ENCODE peak calls at places on chromosomes 16 and 17, in seven cellular contexts. One of them, this sample, is unnamed.

GRCh38 chr17:6366144-6366755 is 68.7 kb downstream of the AIPL1 start:
- DNase-seq in AG04450: no peak
- DNase-seq in fibroblast of the aortic adventitia: no peak
- DNase-seq in M059J: peak
- DNase-seq in AG10803: peak
- DNase-seq in activated T-cell treated with anti-CD3 and anti-CD28 coated beads for 1 hour: no peak
- DNase-seq in mesenteric fat pad: no peak
- DNase-seq in this sample: no peak

GRCh38 chr16:56641166-56641565 is 2.7 kb downstream of the MT1A start:
- DNase-seq in mesenteric fat pad: no peak
- DNase-seq in AG04450: no peak
- DNase-seq in activated T-cell treated with anti-CD3 and anti-CD28 coated beads for 1 hour: no peak
- DNase-seq in AG10803: no peak
- DNase-seq in M059J: no peak
- DNase-seq in fibroblast of the aortic adventitia: no peak
- DNase-seq in this sample: no peak

GRCh38 chr17:51869387-51869786 is 289.1 kb downstream of the CA10 start:
- DNase-seq in AG10803: no peak
- DNase-seq in AG04450: no peak
- DNase-seq in activated T-cell treated with anti-CD3 and anti-CD28 coated beads for 1 hour: no peak
- DNase-seq in mesenteric fat pad: no peak
- DNase-seq in fibroblast of the aortic adventitia: no peak
- DNase-seq in M059J: peak
- DNase-seq in this sample: no peak

GRCh38 chr17:35345926-35346771 is 27.3 kb downstream of the SLFN11 start:
- DNase-seq in AG04450: no peak
- DNase-seq in AG10803: peak
- DNase-seq in activated T-cell treated with anti-CD3 and anti-CD28 coated beads for 1 hour: no peak
- DNase-seq in fibroblast of the aortic adventitia: peak
- DNase-seq in mesenteric fat pad: no peak
- DNase-seq in M059J: peak
- DNase-seq in this sample: peak

GRCh38 chr17:68705331-68706166 is 104.4 kb upstream of the FAM20A start:
- DNase-seq in AG04450: no peak
- DNase-seq in fibroblast of the aortic adventitia: peak
- DNase-seq in M059J: no peak
- DNase-seq in mesenteric fat pad: no peak
- DNase-seq in AG10803: peak
- DNase-seq in activated T-cell treated with anti-CD3 and anti-CD28 coated beads for 1 hour: no peak
- DNase-seq in this sample: no peak

GRCh38 chr16:20612551-20613470 is 36.6 kb upstream of the ACSM2B start:
- DNase-seq in AG10803: no peak
- DNase-seq in M059J: peak
- DNase-seq in mesenteric fat pad: no peak
- DNase-seq in AG04450: no peak
- DNase-seq in fibroblast of the aortic adventitia: no peak
- DNase-seq in activated T-cell treated with anti-CD3 and anti-CD28 coated beads for 1 hour: no peak
- DNase-seq in this sample: peak

GRCh38 chr17:27793906-27794380 is 6.4 kb downstream of the NOS2 start:
- DNase-seq in AG10803: no peak
- DNase-seq in activated T-cell treated with anti-CD3 and anti-CD28 coated beads for 1 hour: no peak
- DNase-seq in fibroblast of the aortic adventitia: no peak
- DNase-seq in M059J: no peak
- DNase-seq in AG04450: no peak
- DNase-seq in mesenteric fat pad: no peak
- DNase-seq in this sample: no peak

GRCh38 chr16:30747331-30747730 is 894 bp upstream of the PHKG2 start:
- DNase-seq in AG10803: peak
- DNase-seq in fibroblast of the aortic adventitia: peak
- DNase-seq in activated T-cell treated with anti-CD3 and anti-CD28 coated beads for 1 hour: no peak
- DNase-seq in mesenteric fat pad: no peak
- DNase-seq in M059J: peak
- DNase-seq in AG04450: no peak
- DNase-seq in this sample: no peak

GRCh38 chr17:4505187-4505586 is 6.5 kb downstream of the SPNS2 start:
- DNase-seq in mesenteric fat pad: no peak
- DNase-seq in AG04450: no peak
- DNase-seq in AG10803: no peak
- DNase-seq in M059J: no peak
- DNase-seq in activated T-cell treated with anti-CD3 and anti-CD28 coated beads for 1 hour: no peak
- DNase-seq in fibroblast of the aortic adventitia: no peak
- DNase-seq in this sample: peak

GRCh38 chr16:80167657-80168056 is 373.1 kb upstream of the DYNLRB2 start:
- DNase-seq in mesenteric fat pad: no peak
- DNase-seq in AG10803: no peak
- DNase-seq in fibroblast of the aortic adventitia: no peak
- DNase-seq in activated T-cell treated with anti-CD3 and anti-CD28 coated beads for 1 hour: no peak
- DNase-seq in AG04450: no peak
- DNase-seq in M059J: peak
- DNase-seq in this sample: no peak

GRCh38 chr17:1077536-1078061 is 80.7 kb downstream of the TIMM22 start:
- DNase-seq in AG04450: no peak
- DNase-seq in activated T-cell treated with anti-CD3 and anti-CD28 coated beads for 1 hour: no peak
- DNase-seq in mesenteric fat pad: no peak
- DNase-seq in M059J: no peak
- DNase-seq in AG10803: no peak
- DNase-seq in fibroblast of the aortic adventitia: no peak
- DNase-seq in this sample: peak

GRCh38 chr17:74759243-74759801 is 10.9 kb downstream of the NHERF1 start:
- DNase-seq in M059J: peak
- DNase-seq in mesenteric fat pad: no peak
- DNase-seq in AG10803: no peak
- DNase-seq in AG04450: no peak
- DNase-seq in fibroblast of the aortic adventitia: no peak
- DNase-seq in activated T-cell treated with anti-CD3 and anti-CD28 coated beads for 1 hour: no peak
- DNase-seq in this sample: peak

GRCh38 chr16:30722916-30723315 is 23.9 kb downstream of the SRCAP start:
- DNase-seq in fibroblast of the aortic adventitia: no peak
- DNase-seq in activated T-cell treated with anti-CD3 and anti-CD28 coated beads for 1 hour: no peak
- DNase-seq in AG04450: no peak
- DNase-seq in M059J: no peak
- DNase-seq in AG10803: no peak
- DNase-seq in mesenteric fat pad: peak
- DNase-seq in this sample: no peak

GRCh38 chr17:27531469-27531948 is 75.3 kb downstream of the KSR1 start:
- DNase-seq in activated T-cell treated with anti-CD3 and anti-CD28 coated beads for 1 hour: no peak
- DNase-seq in mesenteric fat pad: peak
- DNase-seq in M059J: no peak
- DNase-seq in AG04450: no peak
- DNase-seq in AG10803: no peak
- DNase-seq in fibroblast of the aortic adventitia: no peak
- DNase-seq in this sample: no peak

GRCh38 chr17:78391843-78392242 is 13.4 kb downstream of the PGS1 start:
- DNase-seq in AG04450: no peak
- DNase-seq in mesenteric fat pad: no peak
- DNase-seq in activated T-cell treated with anti-CD3 and anti-CD28 coated beads for 1 hour: no peak
- DNase-seq in M059J: peak
- DNase-seq in fibroblast of the aortic adventitia: peak
- DNase-seq in AG10803: peak
- DNase-seq in this sample: no peak

GRCh38 chr17:12993631-12994030 is 24.2 kb downstream of the ELAC2 start:
- DNase-seq in M059J: no peak
- DNase-seq in mesenteric fat pad: no peak
- DNase-seq in activated T-cell treated with anti-CD3 and anti-CD28 coated beads for 1 hour: no peak
- DNase-seq in AG04450: no peak
- DNase-seq in fibroblast of the aortic adventitia: no peak
- DNase-seq in AG10803: no peak
- DNase-seq in this sample: no peak

GRCh38 chr16:3274490-3274889 is 8.8 kb upstream of the ZNF263 start:
- DNase-seq in activated T-cell treated with anti-CD3 and anti-CD28 coated beads for 1 hour: no peak
- DNase-seq in mesenteric fat pad: no peak
- DNase-seq in fibroblast of the aortic adventitia: no peak
- DNase-seq in M059J: peak
- DNase-seq in AG04450: no peak
- DNase-seq in AG10803: no peak
- DNase-seq in this sample: no peak

GRCh38 chr16:1542533-1542932 is 9.1 kb downstream of the TMEM204 start:
- DNase-seq in activated T-cell treated with anti-CD3 and anti-CD28 coated beads for 1 hour: no peak
- DNase-seq in mesenteric fat pad: no peak
- DNase-seq in M059J: no peak
- DNase-seq in AG10803: no peak
- DNase-seq in fibroblast of the aortic adventitia: no peak
- DNase-seq in AG04450: no peak
- DNase-seq in this sample: no peak

GRCh38 chr17:63134867-63135266 is 168.8 kb downstream of the TANC2 start:
- DNase-seq in AG04450: no peak
- DNase-seq in AG10803: no peak
- DNase-seq in activated T-cell treated with anti-CD3 and anti-CD28 coated beads for 1 hour: no peak
- DNase-seq in fibroblast of the aortic adventitia: no peak
- DNase-seq in M059J: no peak
- DNase-seq in mesenteric fat pad: no peak
- DNase-seq in this sample: no peak

GRCh38 chr17:40018211-40019121 is 3.2 kb downstream of the CSF3 start:
- DNase-seq in activated T-cell treated with anti-CD3 and anti-CD28 coated beads for 1 hour: no peak
- DNase-seq in fibroblast of the aortic adventitia: peak
- DNase-seq in mesenteric fat pad: no peak
- DNase-seq in AG04450: no peak
- DNase-seq in AG10803: peak
- DNase-seq in M059J: peak
- DNase-seq in this sample: peak

GRCh38 chr16:81797443-81797842 is 18.4 kb downstream of the PLCG2 start:
- DNase-seq in activated T-cell treated with anti-CD3 and anti-CD28 coated beads for 1 hour: no peak
- DNase-seq in mesenteric fat pad: no peak
- DNase-seq in AG10803: no peak
- DNase-seq in AG04450: no peak
- DNase-seq in M059J: no peak
- DNase-seq in fibroblast of the aortic adventitia: no peak
- DNase-seq in this sample: no peak

GRCh38 chr17:63838586-63839184 is 3.8 kb downstream of the SMARCD2 start:
- DNase-seq in AG10803: peak
- DNase-seq in fibroblast of the aortic adventitia: peak
- DNase-seq in M059J: no peak
- DNase-seq in mesenteric fat pad: peak
- DNase-seq in activated T-cell treated with anti-CD3 and anti-CD28 coated beads for 1 hour: no peak
- DNase-seq in AG04450: no peak
- DNase-seq in this sample: peak

GRCh38 chr17:41474863-41475262 is 6.1 kb downstream of the KRT35 start:
- DNase-seq in M059J: no peak
- DNase-seq in fibroblast of the aortic adventitia: peak
- DNase-seq in activated T-cell treated with anti-CD3 and anti-CD28 coated beads for 1 hour: no peak
- DNase-seq in mesenteric fat pad: no peak
- DNase-seq in AG10803: peak
- DNase-seq in AG04450: no peak
- DNase-seq in this sample: no peak

GRCh38 chr16:67917852-67918236 is 13.8 kb downstream of the CTRL start:
- DNase-seq in fibroblast of the aortic adventitia: peak
- DNase-seq in mesenteric fat pad: no peak
- DNase-seq in AG04450: no peak
- DNase-seq in M059J: peak
- DNase-seq in activated T-cell treated with anti-CD3 and anti-CD28 coated beads for 1 hour: no peak
- DNase-seq in AG10803: peak
- DNase-seq in this sample: no peak

GRCh38 chr17:4375039-4375748 is 8.7 kb upstream of the UBE2G1 start:
- DNase-seq in M059J: no peak
- DNase-seq in activated T-cell treated with anti-CD3 and anti-CD28 coated beads for 1 hour: no peak
- DNase-seq in AG04450: no peak
- DNase-seq in fibroblast of the aortic adventitia: no peak
- DNase-seq in mesenteric fat pad: no peak
- DNase-seq in AG10803: no peak
- DNase-seq in this sample: no peak

GRCh38 chr17:62101090-62101489 is 36.0 kb upstream of the MED13 start:
- DNase-seq in activated T-cell treated with anti-CD3 and anti-CD28 coated beads for 1 hour: no peak
- DNase-seq in mesenteric fat pad: no peak
- DNase-seq in fibroblast of the aortic adventitia: no peak
- DNase-seq in AG04450: no peak
- DNase-seq in AG10803: no peak
- DNase-seq in M059J: no peak
- DNase-seq in this sample: no peak

GRCh38 chr16:54135361-54136275 is 151.0 kb downstream of the IRX3 start:
- DNase-seq in AG10803: peak
- DNase-seq in fibroblast of the aortic adventitia: peak
- DNase-seq in activated T-cell treated with anti-CD3 and anti-CD28 coated beads for 1 hour: no peak
- DNase-seq in AG04450: no peak
- DNase-seq in mesenteric fat pad: no peak
- DNase-seq in M059J: peak
- DNase-seq in this sample: no peak

GRCh38 chr17:57666198-57666870 is 78.8 kb downstream of the CCDC182 start:
- DNase-seq in activated T-cell treated with anti-CD3 and anti-CD28 coated beads for 1 hour: no peak
- DNase-seq in AG04450: no peak
- DNase-seq in AG10803: no peak
- DNase-seq in fibroblast of the aortic adventitia: no peak
- DNase-seq in mesenteric fat pad: peak
- DNase-seq in M059J: no peak
- DNase-seq in this sample: no peak

GRCh38 chr17:78343099-78343432 is 16.8 kb downstream of the SOCS3 start:
- DNase-seq in fibroblast of the aortic adventitia: peak
- DNase-seq in AG04450: no peak
- DNase-seq in AG10803: peak
- DNase-seq in mesenteric fat pad: no peak
- DNase-seq in activated T-cell treated with anti-CD3 and anti-CD28 coated beads for 1 hour: no peak
- DNase-seq in M059J: peak
- DNase-seq in this sample: peak

GRCh38 chr16:78655481-78656114 is 556.1 kb downstream of the WWOX start:
- DNase-seq in fibroblast of the aortic adventitia: no peak
- DNase-seq in AG04450: no peak
- DNase-seq in activated T-cell treated with anti-CD3 and anti-CD28 coated beads for 1 hour: no peak
- DNase-seq in mesenteric fat pad: no peak
- DNase-seq in M059J: no peak
- DNase-seq in AG10803: no peak
- DNase-seq in this sample: no peak

GRCh38 chr16:23227529-23227928 is 45.0 kb downstream of the SCNN1G start:
- DNase-seq in mesenteric fat pad: no peak
- DNase-seq in fibroblast of the aortic adventitia: no peak
- DNase-seq in AG10803: no peak
- DNase-seq in M059J: no peak
- DNase-seq in AG04450: no peak
- DNase-seq in activated T-cell treated with anti-CD3 and anti-CD28 coated beads for 1 hour: no peak
- DNase-seq in this sample: no peak

GRCh38 chr17:10435096-10435495 is 13.3 kb upstream of the MYH8 start:
- DNase-seq in M059J: peak
- DNase-seq in mesenteric fat pad: no peak
- DNase-seq in AG04450: no peak
- DNase-seq in fibroblast of the aortic adventitia: peak
- DNase-seq in AG10803: no peak
- DNase-seq in activated T-cell treated with anti-CD3 and anti-CD28 coated beads for 1 hour: no peak
- DNase-seq in this sample: no peak

GRCh38 chr16:74603848-74604247 is 3.1 kb downstream of the GLG1 start:
- DNase-seq in AG10803: no peak
- DNase-seq in mesenteric fat pad: no peak
- DNase-seq in fibroblast of the aortic adventitia: peak
- DNase-seq in activated T-cell treated with anti-CD3 and anti-CD28 coated beads for 1 hour: no peak
- DNase-seq in AG04450: no peak
- DNase-seq in M059J: peak
- DNase-seq in this sample: no peak

GRCh38 chr16:10950393-10950792 is 6.0 kb downstream of the CLEC16A start:
- DNase-seq in fibroblast of the aortic adventitia: no peak
- DNase-seq in mesenteric fat pad: no peak
- DNase-seq in M059J: peak
- DNase-seq in AG10803: no peak
- DNase-seq in AG04450: no peak
- DNase-seq in activated T-cell treated with anti-CD3 and anti-CD28 coated beads for 1 hour: no peak
- DNase-seq in this sample: no peak

GRCh38 chr17:32007463-32008298 is 498 bp downstream of the LRRC37B start:
- DNase-seq in fibroblast of the aortic adventitia: peak
- DNase-seq in M059J: peak
- DNase-seq in mesenteric fat pad: peak
- DNase-seq in AG10803: no peak
- DNase-seq in activated T-cell treated with anti-CD3 and anti-CD28 coated beads for 1 hour: peak
- DNase-seq in AG04450: no peak
- DNase-seq in this sample: peak

GRCh38 chr16:79334127-79334526 is 266.4 kb downstream of the MAF start:
- DNase-seq in activated T-cell treated with anti-CD3 and anti-CD28 coated beads for 1 hour: peak
- DNase-seq in fibroblast of the aortic adventitia: no peak
- DNase-seq in AG04450: no peak
- DNase-seq in AG10803: no peak
- DNase-seq in M059J: no peak
- DNase-seq in mesenteric fat pad: no peak
- DNase-seq in this sample: no peak

GRCh38 chr16:83911290-83911689 is 12.4 kb downstream of the MLYCD start:
- DNase-seq in AG10803: no peak
- DNase-seq in mesenteric fat pad: no peak
- DNase-seq in activated T-cell treated with anti-CD3 and anti-CD28 coated beads for 1 hour: no peak
- DNase-seq in fibroblast of the aortic adventitia: no peak
- DNase-seq in AG04450: no peak
- DNase-seq in M059J: no peak
- DNase-seq in this sample: no peak

GRCh38 chr17:5413682-5414081 is 5.8 kb downstream of the NUP88 start:
- DNase-seq in M059J: peak
- DNase-seq in AG04450: peak
- DNase-seq in AG10803: peak
- DNase-seq in fibroblast of the aortic adventitia: peak
- DNase-seq in activated T-cell treated with anti-CD3 and anti-CD28 coated beads for 1 hour: no peak
- DNase-seq in mesenteric fat pad: no peak
- DNase-seq in this sample: no peak